ENCODE peak calls at places on chromosomes 12 and 14, in seven cellular contexts. One of them, this sample, is unnamed.

GRCh38 chr14:78902010-78902623 is 731.9 kb downstream of the NRXN3 start:
- DNase-seq in HCT116: no peak
- DNase-seq in SK-N-SH: peak
- DNase-seq in H1: peak
- DNase-seq in K562: peak
- DNase-seq in HepG2: peak
- DNase-seq in GM12878: no peak
- DNase-seq in this sample: no peak

GRCh38 chr12:28209782-28210181 is 19.5 kb downstream of the CCDC91 start:
- DNase-seq in HCT116: no peak
- DNase-seq in SK-N-SH: no peak
- DNase-seq in H1: no peak
- DNase-seq in K562: no peak
- DNase-seq in HepG2: no peak
- DNase-seq in GM12878: no peak
- DNase-seq in this sample: peak

GRCh38 chr12:129552996-129553750 is 350.7 kb downstream of the TMEM132D start:
- DNase-seq in HCT116: no peak
- DNase-seq in SK-N-SH: no peak
- DNase-seq in H1: no peak
- DNase-seq in K562: no peak
- DNase-seq in HepG2: no peak
- DNase-seq in GM12878: no peak
- DNase-seq in this sample: peak

GRCh38 chr14:52131640-52132320 is 62.9 kb upstream of the NID2 start:
- DNase-seq in HCT116: peak
- DNase-seq in SK-N-SH: peak
- DNase-seq in H1: peak
- DNase-seq in K562: peak
- DNase-seq in HepG2: peak
- DNase-seq in GM12878: peak
- DNase-seq in this sample: peak

GRCh38 chr14:48429512-48429911 is 754.1 kb upstream of the MDGA2 start:
- DNase-seq in HCT116: no peak
- DNase-seq in SK-N-SH: peak
- DNase-seq in H1: no peak
- DNase-seq in K562: no peak
- DNase-seq in HepG2: no peak
- DNase-seq in GM12878: no peak
- DNase-seq in this sample: no peak

GRCh38 chr12:26648584-26648983 is 184.4 kb downstream of the ITPR2 start:
- DNase-seq in HCT116: no peak
- DNase-seq in SK-N-SH: no peak
- DNase-seq in H1: no peak
- DNase-seq in K562: no peak
- DNase-seq in HepG2: no peak
- DNase-seq in GM12878: no peak
- DNase-seq in this sample: no peak

GRCh38 chr12:2615665-2616387 is 178.9 kb upstream of the FKBP4 start:
- DNase-seq in HCT116: no peak
- DNase-seq in SK-N-SH: no peak
- DNase-seq in H1: no peak
- DNase-seq in K562: no peak
- DNase-seq in HepG2: no peak
- DNase-seq in GM12878: no peak
- DNase-seq in this sample: no peak

GRCh38 chr14:24285351-24285750 is 14.0 kb upstream of the RABGGTA start:
- DNase-seq in HCT116: no peak
- DNase-seq in SK-N-SH: no peak
- DNase-seq in H1: no peak
- DNase-seq in K562: no peak
- DNase-seq in HepG2: no peak
- DNase-seq in GM12878: no peak
- DNase-seq in this sample: peak

GRCh38 chr14:85122690-85123089 is 407.3 kb upstream of the FLRT2 start:
- DNase-seq in HCT116: no peak
- DNase-seq in SK-N-SH: no peak
- DNase-seq in H1: no peak
- DNase-seq in K562: no peak
- DNase-seq in HepG2: no peak
- DNase-seq in GM12878: no peak
- DNase-seq in this sample: no peak

GRCh38 chr14:104423224-104423681 is 156.3 kb upstream of the C14orf180 start:
- DNase-seq in HCT116: no peak
- DNase-seq in SK-N-SH: peak
- DNase-seq in H1: peak
- DNase-seq in K562: no peak
- DNase-seq in HepG2: no peak
- DNase-seq in GM12878: no peak
- DNase-seq in this sample: no peak

GRCh38 chr14:80658733-80659132 is 282.8 kb downstream of the CEP128 start:
- DNase-seq in HCT116: no peak
- DNase-seq in SK-N-SH: no peak
- DNase-seq in H1: no peak
- DNase-seq in K562: no peak
- DNase-seq in HepG2: peak
- DNase-seq in GM12878: no peak
- DNase-seq in this sample: peak

GRCh38 chr12:30461011-30461670 is 234.5 kb downstream of the IPO8 start:
- DNase-seq in HCT116: no peak
- DNase-seq in SK-N-SH: no peak
- DNase-seq in H1: no peak
- DNase-seq in K562: no peak
- DNase-seq in HepG2: no peak
- DNase-seq in GM12878: no peak
- DNase-seq in this sample: no peak

GRCh38 chr12:5206401-5207175 is 162.9 kb downstream of the KCNA5 start:
- DNase-seq in HCT116: no peak
- DNase-seq in SK-N-SH: no peak
- DNase-seq in H1: no peak
- DNase-seq in K562: no peak
- DNase-seq in HepG2: no peak
- DNase-seq in GM12878: no peak
- DNase-seq in this sample: no peak

GRCh38 chr14:21723431-21724045 is 49.9 kb upstream of the OR4E1 start:
- DNase-seq in HCT116: peak
- DNase-seq in SK-N-SH: peak
- DNase-seq in H1: peak
- DNase-seq in K562: peak
- DNase-seq in HepG2: peak
- DNase-seq in GM12878: no peak
- DNase-seq in this sample: no peak
- TF ChIP-seq JUND in HCT116: no peak
- TF ChIP-seq JUND in SK-N-SH: no peak
- TF ChIP-seq JUND in H1: no peak
- TF ChIP-seq JUND in K562: no peak
- TF ChIP-seq JUND in HepG2: no peak
- TF ChIP-seq JUND in GM12878: no peak
- TF ChIP-seq JUND in this sample: no peak

GRCh38 chr12:14258468-14258947 is 107.0 kb upstream of the ATF7IP start:
- DNase-seq in HCT116: no peak
- DNase-seq in SK-N-SH: no peak
- DNase-seq in H1: no peak
- DNase-seq in K562: peak
- DNase-seq in HepG2: no peak
- DNase-seq in GM12878: no peak
- DNase-seq in this sample: peak

GRCh38 chr12:14256139-14256538 is 109.3 kb upstream of the ATF7IP start:
- DNase-seq in HCT116: no peak
- DNase-seq in SK-N-SH: no peak
- DNase-seq in H1: no peak
- DNase-seq in K562: no peak
- DNase-seq in HepG2: no peak
- DNase-seq in GM12878: no peak
- DNase-seq in this sample: no peak

GRCh38 chr12:14257734-14258467 is 107.6 kb upstream of the ATF7IP start:
- DNase-seq in HCT116: peak
- DNase-seq in SK-N-SH: peak
- DNase-seq in H1: peak
- DNase-seq in K562: peak
- DNase-seq in HepG2: peak
- DNase-seq in GM12878: peak
- DNase-seq in this sample: peak

GRCh38 chr12:14257303-14257733 is 108.2 kb upstream of the ATF7IP start:
- DNase-seq in HCT116: no peak
- DNase-seq in SK-N-SH: no peak
- DNase-seq in H1: no peak
- DNase-seq in K562: no peak
- DNase-seq in HepG2: no peak
- DNase-seq in GM12878: no peak
- DNase-seq in this sample: no peak

GRCh38 chr12:14256555-14257169 is 108.8 kb upstream of the ATF7IP start:
- DNase-seq in HCT116: peak
- DNase-seq in SK-N-SH: peak
- DNase-seq in H1: peak
- DNase-seq in K562: peak
- DNase-seq in HepG2: peak
- DNase-seq in GM12878: no peak
- DNase-seq in this sample: no peak
- TF ChIP-seq JUND in HCT116: no peak
- TF ChIP-seq JUND in SK-N-SH: no peak
- TF ChIP-seq JUND in H1: no peak
- TF ChIP-seq JUND in K562: no peak
- TF ChIP-seq JUND in HepG2: no peak
- TF ChIP-seq JUND in GM12878: no peak
- TF ChIP-seq JUND in this sample: no peak

GRCh38 chr12:66653801-66654200 is 25.1 kb downstream of the GRIP1 start:
- DNase-seq in HCT116: no peak
- DNase-seq in SK-N-SH: no peak
- DNase-seq in H1: no peak
- DNase-seq in K562: no peak
- DNase-seq in HepG2: no peak
- DNase-seq in GM12878: no peak
- DNase-seq in this sample: no peak
- TF ChIP-seq JUND in HCT116: no peak
- TF ChIP-seq JUND in SK-N-SH: no peak
- TF ChIP-seq JUND in H1: no peak
- TF ChIP-seq JUND in K562: no peak
- TF ChIP-seq JUND in HepG2: no peak
- TF ChIP-seq JUND in GM12878: no peak
- TF ChIP-seq JUND in this sample: no peak

GRCh38 chr12:49131973-49132461 is 822 bp upstream of the TUBA1B start:
- DNase-seq in HCT116: no peak
- DNase-seq in SK-N-SH: no peak
- DNase-seq in H1: no peak
- DNase-seq in K562: no peak
- DNase-seq in HepG2: no peak
- DNase-seq in GM12878: no peak
- DNase-seq in this sample: peak
- TF ChIP-seq JUND in HCT116: no peak
- TF ChIP-seq JUND in SK-N-SH: no peak
- TF ChIP-seq JUND in H1: no peak
- TF ChIP-seq JUND in K562: no peak
- TF ChIP-seq JUND in HepG2: no peak
- TF ChIP-seq JUND in GM12878: no peak
- TF ChIP-seq JUND in this sample: no peak

GRCh38 chr12:75722714-75723200 is 211.3 kb upstream of the KRR1 start:
- DNase-seq in HCT116: peak
- DNase-seq in SK-N-SH: no peak
- DNase-seq in H1: no peak
- DNase-seq in K562: peak
- DNase-seq in HepG2: peak
- DNase-seq in GM12878: peak
- DNase-seq in this sample: peak
- TF ChIP-seq JUND in HCT116: peak
- TF ChIP-seq JUND in SK-N-SH: peak
- TF ChIP-seq JUND in H1: peak
- TF ChIP-seq JUND in K562: peak
- TF ChIP-seq JUND in HepG2: peak
- TF ChIP-seq JUND in GM12878: peak
- TF ChIP-seq JUND in this sample: peak

DNA sequence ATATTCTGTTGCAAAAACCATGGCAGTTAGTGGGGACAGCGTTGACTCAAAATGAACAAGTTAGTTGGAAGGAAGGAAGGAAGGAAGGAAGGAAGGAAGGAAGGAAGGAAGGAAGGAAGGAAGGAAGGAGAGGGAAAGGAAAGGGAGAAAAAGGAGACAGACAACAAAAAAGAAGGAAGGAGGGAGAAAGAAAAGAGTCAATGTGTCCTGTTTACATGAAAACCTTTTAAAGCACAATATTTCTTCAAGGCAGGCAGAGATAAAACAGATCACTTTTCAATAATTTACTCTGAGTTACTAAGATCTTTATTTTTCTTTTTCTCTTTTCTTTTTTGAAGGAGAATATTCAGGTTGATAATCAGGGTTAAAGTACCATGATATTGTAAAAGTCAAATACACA is 99.4 kb downstream of the CCER1 start:
- DNase-seq in HCT116: no peak
- DNase-seq in SK-N-SH: no peak
- DNase-seq in H1: no peak
- DNase-seq in K562: no peak
- DNase-seq in HepG2: no peak
- DNase-seq in GM12878: no peak
- DNase-seq in this sample: no peak
- TF ChIP-seq JUND in HCT116: no peak
- TF ChIP-seq JUND in SK-N-SH: no peak
- TF ChIP-seq JUND in H1: no peak
- TF ChIP-seq JUND in K562: no peak
- TF ChIP-seq JUND in HepG2: no peak
- TF ChIP-seq JUND in GM12878: no peak
- TF ChIP-seq JUND in this sample: no peak

GRCh38 chr12:94599189-94599588 is 51.2 kb downstream of the TMCC3 start:
- DNase-seq in HCT116: no peak
- DNase-seq in SK-N-SH: no peak
- DNase-seq in H1: no peak
- DNase-seq in K562: no peak
- DNase-seq in HepG2: no peak
- DNase-seq in GM12878: no peak
- DNase-seq in this sample: no peak
- TF ChIP-seq JUND in HCT116: no peak
- TF ChIP-seq JUND in SK-N-SH: no peak
- TF ChIP-seq JUND in H1: no peak
- TF ChIP-seq JUND in K562: no peak
- TF ChIP-seq JUND in HepG2: no peak
- TF ChIP-seq JUND in GM12878: no peak
- TF ChIP-seq JUND in this sample: no peak

GRCh38 chr14:33357225-33358010 is 418.7 kb downstream of the NPAS3 start:
- DNase-seq in HCT116: no peak
- DNase-seq in SK-N-SH: no peak
- DNase-seq in H1: no peak
- DNase-seq in K562: no peak
- DNase-seq in HepG2: no peak
- DNase-seq in GM12878: no peak
- DNase-seq in this sample: no peak
- TF ChIP-seq JUND in HCT116: no peak
- TF ChIP-seq JUND in SK-N-SH: no peak
- TF ChIP-seq JUND in H1: no peak
- TF ChIP-seq JUND in K562: no peak
- TF ChIP-seq JUND in HepG2: no peak
- TF ChIP-seq JUND in GM12878: no peak
- TF ChIP-seq JUND in this sample: no peak